ENCODE peak calls at places on chromosomes 13 and 19, in four cellular contexts. Z is HepG2, U is H1, Q is GM12878. O is an unnamed sample.
A peak's percentile ranks its signal among the peaks of the same experiment; 100 is the strongest.

GRCh38 chr19:46639356-46640061 is 3.5 kb upstream of the GNG8 start:
- DNase-seq in Z (no peak), U (no peak), Q (no peak), O (no peak)

GRCh38 chr19:49097453-49098288 is 12.4 kb downstream of the SNRNP70 start:
- DNase-seq in Z (peak; percentile 55), U (peak; percentile 90), Q (no peak), O (peak; percentile 93)

GRCh38 chr13:50396001-50396400 is 380.8 kb downstream of the KCNRG start:
- DNase-seq in Z (no peak), U (no peak), Q (no peak), O (no peak)

GRCh38 chr13:43473437-43473836 is 313.3 kb downstream of the ENOX1 start:
- DNase-seq in Z (no peak), U (no peak), Q (no peak), O (no peak)

GRCh38 chr13:45325806-45326205 is 15.2 kb downstream of the TPT1 start:
- DNase-seq in Z (peak; percentile 62), U (no peak), Q (no peak), O (no peak)

GRCh38 chr13:34587586-34587985 is 354.5 kb upstream of the NBEA start:
- DNase-seq in Z (no peak), U (no peak), Q (no peak), O (no peak)

GRCh38 chr13:108663710-108664109 is 34.3 kb downstream of the MYO16 start:
- DNase-seq in Z (no peak), U (no peak), Q (no peak), O (no peak)

GRCh38 chr13:76991432-76991795 is 467 bp upstream of the CLN5 start:
- DNase-seq in Z (no peak), U (no peak), Q (peak; percentile 35), O (no peak)

GRCh38 chr19:4038661-4039096 is 28.0 kb downstream of the ZBTB7A start:
- DNase-seq in Z (no peak), U (no peak), Q (no peak), O (no peak)

GRCh38 chr13:98802999-98803666 is 50.7 kb upstream of the SLC15A1 start:
- DNase-seq in Z (no peak), U (peak; percentile 45), Q (no peak), O (no peak)

GRCh38 chr19:38451629-38452028 is 18.1 kb downstream of the RYR1 start:
- DNase-seq in Z (no peak), U (no peak), Q (no peak), O (no peak)

GRCh38 chr19:3276341-3276799 is 51.9 kb downstream of the CELF5 start:
- DNase-seq in Z (peak; percentile 60), U (peak; percentile 94), Q (no peak), O (peak; percentile 90)

GRCh38 chr19:5308471-5309437 is 31.9 kb downstream of the PTPRS start:
- DNase-seq in Z (no peak), U (no peak), Q (no peak), O (no peak)

GRCh38 chr13:114130131-114130707 is 2.2 kb downstream of the RASA3 start:
- DNase-seq in Z (no peak), U (no peak), Q (no peak), O (no peak)
- TF ChIP-seq JUND in Z (no peak), U (no peak), Q (no peak), O (no peak)

DNA sequence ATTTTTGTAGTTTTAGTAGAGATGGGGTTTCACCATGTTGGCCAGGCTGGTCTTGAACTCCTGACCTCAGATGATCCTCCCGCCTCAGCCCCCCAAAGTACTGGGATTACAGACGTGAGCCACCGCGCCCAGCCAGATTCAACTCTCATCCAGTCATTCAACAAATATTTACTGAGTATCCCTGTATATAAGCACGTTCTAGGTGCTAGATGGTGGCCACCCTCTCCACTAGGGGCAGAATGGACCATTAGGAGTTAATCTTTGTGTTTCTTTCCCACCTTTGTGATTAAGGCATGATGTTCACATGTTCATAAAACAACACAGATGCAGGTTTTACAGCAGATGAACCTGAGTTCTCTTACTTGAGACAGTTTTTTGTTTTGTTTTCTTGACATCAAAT is 7.3 kb downstream of the SHKBP1 start:
- DNase-seq in Z (no peak), U (no peak), Q (no peak), O (no peak)
- TF ChIP-seq JUND in Z (no peak), U (no peak), Q (no peak), O (no peak)

GRCh38 chr13:72726721-72727416 is 560 bp downstream of the MZT1 start:
- DNase-seq in Z (peak; percentile 36), U (no peak), Q (no peak), O (peak; percentile 26)
- TF ChIP-seq JUND in Z (no peak), U (no peak), Q (no peak), O (no peak)

GRCh38 chr19:54465367-54466109 is 2.0 kb upstream of the LENG9 start:
- DNase-seq in Z (no peak), U (no peak), Q (no peak), O (no peak)

GRCh38 chr19:54462713-54463530 is 656 bp downstream of the LENG9 start:
- DNase-seq in Z (peak; percentile 54), U (peak; percentile 83), Q (no peak), O (peak; percentile 67)

GRCh38 chr19:54463531-54464043 is at the start of gene LENG9:
- DNase-seq in Z (peak; percentile 98), U (peak; percentile 98), Q (no peak), O (peak; percentile 72)

GRCh38 chr19:54464044-54464623 is 556 bp upstream of the LENG9 start:
- DNase-seq in Z (peak; percentile 96), U (peak; percentile 95), Q (peak; percentile 96), O (peak; percentile 66)

GRCh38 chr19:54464624-54465266 is 1.2 kb upstream of the LENG9 start:
- DNase-seq in Z (peak; percentile 82), U (peak; percentile 91), Q (no peak), O (peak; percentile 93)
- TF ChIP-seq JUND in Z (no peak), U (no peak), Q (no peak), O (no peak)

O was measured in T47D.